ENCODE peak calls at places on chromosomes 6 and 20, in four cellular contexts. Z, J, F and U are unnamed samples.

GRCh38 chr6:168119539-168119938 is 40.5 kb upstream of the FRMD1 start:
- DNase-seq in Z (no peak), J (no peak), F (no peak), U (no peak)

GRCh38 chr20:3165473-3166337 is 6.0 kb upstream of the FASTKD5 start:
- DNase-seq in Z (no peak), J (no peak), F (no peak), U (no peak)

GRCh38 chr20:62325172-62325905 is 22.5 kb downstream of the ADRM1 start:
- DNase-seq in Z (no peak), J (no peak), F (no peak), U (no peak)

GRCh38 chr6:169866140-169866534 is 114.7 kb downstream of the ERMARD start:
- DNase-seq in Z (no peak), J (peak), F (no peak), U (no peak)

GRCh38 chr6:52362443-52363221 is 681 bp downstream of the PAQR8 start:
- DNase-seq in Z (no peak), J (peak), F (no peak), U (peak)

GRCh38 chr6:19156443-19156842 is 680.7 kb upstream of the ID4 start:
- DNase-seq in Z (no peak), J (no peak), F (no peak), U (no peak)

GRCh38 chr6:163872335-163872734 is 457.8 kb downstream of the QKI start:
- DNase-seq in Z (no peak), J (no peak), F (no peak), U (no peak)

GRCh38 chr6:127879685-127880084 is 21.2 kb downstream of the THEMIS start:
- DNase-seq in Z (no peak), J (peak), F (no peak), U (no peak)

GRCh38 chr20:40010483-40010882 is 678.6 kb downstream of the MAFB start:
- DNase-seq in Z (no peak), J (no peak), F (no peak), U (no peak)

GRCh38 chr6:27545271-27546046 is 72.6 kb upstream of the ZNF184 start:
- DNase-seq in Z (peak), J (peak), F (peak), U (no peak)

GRCh38 chr6:38725414-38726183 is 10.5 kb downstream of the DNAH8 start:
- DNase-seq in Z (no peak), J (no peak), F (peak), U (no peak)

GRCh38 chr6:148817689-148818088 is 70.9 kb downstream of the UST start:
- DNase-seq in Z (no peak), J (no peak), F (no peak), U (no peak)

GRCh38 chr20:64146936-64147451 is 17.3 kb upstream of the MYT1 start:
- DNase-seq in Z (no peak), J (peak), F (no peak), U (no peak)

GRCh38 chr6:142746524-142746923 is 198.5 kb downstream of the HIVEP2 start:
- DNase-seq in Z (peak), J (peak), F (no peak), U (no peak)

GRCh38 chr20:58598271-58599015 is 52.6 kb upstream of the STX16 start:
- DNase-seq in Z (no peak), J (no peak), F (no peak), U (no peak)

GRCh38 chr20:50343125-50343489 is 152.5 kb downstream of the CEBPB start:
- DNase-seq in Z (no peak), J (no peak), F (no peak), U (no peak)

GRCh38 chr20:41169791-41170351 is 32.5 kb downstream of the PLCG1 start:
- DNase-seq in Z (no peak), J (no peak), F (no peak), U (no peak)

GRCh38 chr20:58690351-58690750 is 2.2 kb upstream of the NPEPL1 start:
- DNase-seq in Z (no peak), J (no peak), F (no peak), U (no peak)

GRCh38 chr20:50129662-50130345 is 16.9 kb upstream of the UBE2V1 start:
- DNase-seq in Z (no peak), J (no peak), F (no peak), U (peak)

GRCh38 chr6:110066091-110066490 is 88.0 kb downstream of the GPR6 start:
- DNase-seq in Z (no peak), J (no peak), F (no peak), U (no peak)

GRCh38 chr20:40706977-40707582 is 18.0 kb upstream of the MAFB start:
- DNase-seq in Z (peak), J (peak), F (no peak), U (no peak)

DNA sequence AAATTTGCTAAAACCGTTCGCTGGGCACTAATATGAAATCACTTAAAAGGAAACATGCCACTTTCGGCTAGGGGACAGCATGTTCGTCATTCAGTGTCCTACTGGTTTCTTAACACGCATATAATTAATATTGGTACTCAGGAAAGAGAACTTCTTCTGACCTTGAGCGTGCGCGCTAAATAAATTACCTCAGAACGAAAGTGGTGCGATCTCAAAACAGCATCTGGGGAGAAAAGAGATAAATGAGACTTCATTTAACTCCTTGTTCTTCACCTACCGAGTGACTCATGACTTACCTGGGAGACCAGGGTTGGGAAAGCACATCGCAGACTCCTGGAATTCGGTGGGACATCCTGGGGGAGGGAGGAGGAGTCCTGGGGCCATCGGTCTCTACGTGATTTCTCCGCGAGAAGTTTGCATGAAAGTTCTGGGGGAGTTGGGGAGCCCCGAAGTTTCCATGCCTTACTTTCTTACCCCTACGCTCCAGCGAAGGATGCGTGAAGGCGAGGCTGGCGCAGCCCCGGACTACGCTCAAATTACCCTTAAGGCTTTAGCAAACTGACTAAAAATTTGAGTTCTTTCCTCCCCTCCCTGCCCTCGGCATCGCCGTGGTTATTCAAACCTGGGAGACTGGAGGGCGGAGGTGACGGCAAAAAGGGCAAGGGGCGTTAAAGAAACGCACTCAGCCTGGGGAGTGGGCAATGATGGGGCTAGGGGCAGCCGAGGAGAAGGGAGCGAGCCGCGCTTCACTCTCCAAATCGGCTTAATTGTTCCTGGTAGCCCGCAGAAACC is 1.1 kb upstream of the BEND6 start:
- DNase-seq in Z (no peak), J (peak), F (peak), U (peak)
- TF ChIP-seq POLR2A in Z (no peak), J (no peak), F (no peak), U (peak)

GRCh38 chr6:138129190-138129589 is 22.0 kb upstream of the PERP start:
- DNase-seq in Z (peak), J (no peak), F (no peak), U (no peak)
- TF ChIP-seq TAF1 in Z (no peak), J (no peak), F (no peak), U (no peak)

DNA sequence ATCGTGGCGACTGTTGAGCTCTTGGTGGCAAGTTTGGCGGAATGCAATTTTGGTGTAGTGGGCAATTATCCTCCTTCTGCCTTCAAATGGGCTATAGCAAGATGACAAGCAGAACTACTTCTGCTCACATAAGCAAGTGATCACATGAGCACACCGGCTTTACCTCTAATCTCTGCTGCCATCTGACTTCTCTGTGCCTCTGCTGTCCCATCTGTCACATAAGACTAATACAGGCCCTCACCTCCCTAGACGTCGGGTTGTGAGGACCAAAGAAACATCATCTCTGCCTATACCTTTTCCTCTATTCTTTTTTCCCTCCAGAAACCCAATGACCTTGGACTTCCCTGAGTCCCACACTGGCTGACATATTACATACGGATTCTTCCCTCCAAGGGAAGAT is 13.3 kb upstream of the WTAP start:
- DNase-seq in Z (no peak), J (no peak), F (no peak), U (no peak)
- TF ChIP-seq POLR2A in Z (no peak), J (no peak), F (no peak), U (no peak)

GRCh38 chr6:3805448-3806123 is 43.6 kb upstream of the FAM50B start:
- DNase-seq in Z (peak), J (no peak), F (no peak), U (no peak)
- TF ChIP-seq TAF1 in Z (no peak), J (no peak), F (no peak), U (no peak)

GRCh38 chr6:112232845-112233256 is 21.5 kb downstream of the LAMA4 start:
- DNase-seq in Z (no peak), J (no peak), F (no peak), U (no peak)
- TF ChIP-seq POLR2A in Z (no peak), J (no peak), F (no peak), U (no peak)

GRCh38 chr6:116100419-116101297 is at the start of gene NT5DC1:
- DNase-seq in Z (peak), J (peak), F (peak), U (peak)
- TF ChIP-seq TAF1 in Z (peak), J (peak), F (peak), U (peak)

GRCh38 chr6:35590622-35591066 is 77.9 kb upstream of the TULP1 start:
- DNase-seq in Z (no peak), J (no peak), F (no peak), U (no peak)
- TF ChIP-seq POLR2A in Z (no peak), J (no peak), F (no peak), U (no peak)

GRCh38 chr6:88377976-88378580 is 211.9 kb upstream of the CNR1 start:
- DNase-seq in Z (no peak), J (no peak), F (no peak), U (no peak)
- TF ChIP-seq TAF1 in Z (no peak), J (no peak), F (no peak), U (no peak)

GRCh38 chr6:37486440-37486839 is 13.3 kb downstream of the CCDC167 start:
- DNase-seq in Z (no peak), J (no peak), F (no peak), U (no peak)
- TF ChIP-seq POLR2A in Z (no peak), J (no peak), F (no peak), U (no peak)